ENCODE peak calls at places on chromosomes 6 and 20, in nine cellular contexts. O is progenitor cell of endocrine pancreas, S is body of pancreas, J is heart right ventricle, W is amygdala, T is adipocyte, U is GM13976, V is OCI-M1, N is substantia nigra. I is an unnamed sample.

GRCh38 chr6:132712366-132712765 is 1.5 kb downstream of the VNN1 start:
- DNase-seq in O (no peak), S (no peak), J (no peak), W (no peak), T (no peak), U (no peak), V (no peak), N (no peak), I (no peak)

GRCh38 chr6:20978176-20978614 is 443.9 kb downstream of the CDKAL1 start:
- DNase-seq in O (no peak), S (no peak), J (no peak), W (no peak), T (peak), U (no peak), V (no peak), N (no peak), I (no peak)

GRCh38 chr20:48612335-48612734 is 215.5 kb downstream of the PREX1 start:
- DNase-seq in O (no peak), S (no peak), J (no peak), W (no peak), T (no peak), U (no peak), V (no peak), N (no peak), I (no peak)

GRCh38 chr6:90397929-90398674 is 101.5 kb upstream of the BACH2 start:
- DNase-seq in O (no peak), S (peak), J (no peak), W (no peak), T (no peak), U (no peak), V (peak), N (no peak), I (peak)

GRCh38 chr20:47350691-47351545 is 5.6 kb downstream of the ZMYND8 start:
- DNase-seq in O (no peak), S (no peak), J (no peak), W (no peak), T (peak), U (no peak), V (peak), N (no peak), I (no peak)

GRCh38 chr6:149860834-149861602 is 3.1 kb downstream of the LRP11 start:
- DNase-seq in O (no peak), S (no peak), J (no peak), W (no peak), T (peak), U (no peak), V (peak), N (no peak), I (no peak)

GRCh38 chr6:107767637-107768036 is 56.5 kb downstream of the SCML4 start:
- DNase-seq in O (no peak), S (no peak), J (no peak), W (no peak), T (no peak), U (no peak), V (no peak), N (no peak), I (no peak)

GRCh38 chr20:59032713-59033059 is 551 bp upstream of the ATP5F1E start:
- DNase-seq in O (no peak), S (no peak), J (no peak), W (no peak), T (peak), U (no peak), V (no peak), N (no peak), I (no peak)

GRCh38 chr20:37986873-37987601 is 46.2 kb downstream of the TTI1 start:
- DNase-seq in O (no peak), S (peak), J (peak), W (no peak), T (peak), U (no peak), V (no peak), N (no peak), I (no peak)

GRCh38 chr6:105136433-105137350 is 43.1 kb downstream of the POPDC3 start:
- DNase-seq in O (peak), S (peak), J (peak), W (peak), T (peak), U (peak), V (no peak), N (peak), I (peak)

GRCh38 chr20:41627001-41627400 is 8.8 kb upstream of the CHD6 start:
- DNase-seq in O (no peak), S (no peak), J (no peak), W (no peak), T (no peak), U (no peak), V (no peak), N (no peak), I (no peak)

GRCh38 chr6:72464246-72464645 is 157.6 kb upstream of the KCNQ5 start:
- DNase-seq in O (no peak), S (no peak), J (no peak), W (no peak), T (peak), U (no peak), V (no peak), N (no peak), I (no peak)

GRCh38 chr20:8721098-8721497 is 347.8 kb upstream of the PLCB4 start:
- DNase-seq in O (peak), S (peak), J (no peak), W (peak), T (peak), U (no peak), V (peak), N (no peak), I (no peak)

GRCh38 chr20:46827718-46828458 is 66.8 kb upstream of the EYA2 start:
- DNase-seq in O (no peak), S (no peak), J (no peak), W (no peak), T (no peak), U (no peak), V (no peak), N (no peak), I (no peak)

GRCh38 chr6:30887901-30888300 is 3.6 kb downstream of the DDR1 start:
- DNase-seq in O (no peak), S (no peak), J (no peak), W (no peak), T (peak), U (peak), V (no peak), N (no peak), I (no peak)

GRCh38 chr6:148842631-148843030 is 95.8 kb downstream of the UST start:
- DNase-seq in O (no peak), S (no peak), J (no peak), W (no peak), T (no peak), U (no peak), V (no peak), N (no peak), I (no peak)

GRCh38 chr6:31874836-31875572 is 3.8 kb downstream of the SLC44A4 start:
- DNase-seq in O (no peak), S (no peak), J (no peak), W (no peak), T (no peak), U (no peak), V (no peak), N (no peak), I (no peak)

GRCh38 chr20:10672579-10673127 is 1.1 kb downstream of the JAG1 start:
- DNase-seq in O (peak), S (peak), J (peak), W (no peak), T (peak), U (peak), V (peak), N (no peak), I (no peak)

GRCh38 chr20:39112196-39112743 is 150.1 kb downstream of the DHX35 start:
- DNase-seq in O (peak), S (peak), J (peak), W (peak), T (peak), U (peak), V (peak), N (no peak), I (peak)

GRCh38 chr6:28134716-28135115 is 7.0 kb upstream of the ZKSCAN8 start:
- DNase-seq in O (no peak), S (no peak), J (no peak), W (no peak), T (no peak), U (no peak), V (no peak), N (no peak), I (no peak)

GRCh38 chr6:29760328-29760727 is 37.1 kb downstream of the HLA-F start:
- DNase-seq in O (no peak), S (no peak), J (no peak), W (no peak), T (no peak), U (no peak), V (no peak), N (no peak), I (no peak)

GRCh38 chr20:431012-431904 is 23.2 kb downstream of the RBCK1 start:
- DNase-seq in O (peak), S (peak), J (peak), W (peak), T (peak), U (no peak), V (peak), N (peak), I (no peak)

GRCh38 chr20:36208257-36208656 is 28.0 kb upstream of the AAR2 start:
- DNase-seq in O (no peak), S (no peak), J (no peak), W (no peak), T (no peak), U (no peak), V (no peak), N (no peak), I (no peak)

GRCh38 chr6:46170357-46171289 is at the start of gene ENPP5:
- DNase-seq in O (peak), S (peak), J (peak), W (peak), T (peak), U (peak), V (peak), N (peak), I (peak)

GRCh38 chr6:118705799-118706481 is 54.5 kb upstream of the CEP85L start:
- DNase-seq in O (no peak), S (no peak), J (no peak), W (no peak), T (peak), U (peak), V (peak), N (no peak), I (no peak)

GRCh38 chr6:79601020-79601609 is 30.0 kb upstream of the SH3BGRL2 start:
- DNase-seq in O (no peak), S (no peak), J (no peak), W (no peak), T (peak), U (no peak), V (no peak), N (no peak), I (no peak)

GRCh38 chr6:146915671-146916127 is 288.5 kb upstream of the STXBP5 start:
- DNase-seq in O (no peak), S (no peak), J (no peak), W (no peak), T (peak), U (no peak), V (peak), N (no peak), I (no peak)

GRCh38 chr6:33417127-33417902 is 592 bp downstream of the CUTA start:
- DNase-seq in O (no peak), S (peak), J (no peak), W (no peak), T (peak), U (no peak), V (peak), N (no peak), I (no peak)

GRCh38 chr20:46356195-46357029 is 48.1 kb upstream of the CDH22 start:
- DNase-seq in O (no peak), S (no peak), J (no peak), W (no peak), T (no peak), U (no peak), V (no peak), N (no peak), I (no peak)

GRCh38 chr20:59299961-59300340 is 460 bp upstream of the EDN3 start:
- DNase-seq in O (no peak), S (peak), J (no peak), W (no peak), T (no peak), U (no peak), V (no peak), N (no peak), I (no peak)

GRCh38 chr20:53328956-53329355 is 264.7 kb downstream of the ZNF217 start:
- DNase-seq in O (no peak), S (no peak), J (no peak), W (no peak), T (no peak), U (no peak), V (no peak), N (no peak), I (no peak)

GRCh38 chr6:166619912-166620311 is 7.1 kb downstream of the RPS6KA2 start:
- DNase-seq in O (no peak), S (no peak), J (no peak), W (no peak), T (peak), U (no peak), V (no peak), N (no peak), I (no peak)

I was measured in stimulated activated effector memory CD8-positive, alpha-beta T cell treated with anti-CD3 and anti-CD28 coated beads, Interleukin-12 subunit alpha, Interleukin-12 subunit beta, amount 100 ng/mL, for 72 hours.